ENCODE peak calls at places on chromosomes 3 and 15, in ten cellular contexts. X is mesenchymal stem cell, Y is heart left ventricle, D is BE2C, V is mesendoderm, O is osteoblast, R is tibial artery, H is NT2/D1, B is stomach, T is Peyer's patch. L is an unnamed sample. For H3K27me3 and H3K36me3, the result is how much of the 10 kb centered on the place peaks cover.

GRCh38 chr15:94951538-94951937 is 720.2 kb downstream of the MCTP2 start:
- DNase-seq in D (no peak), B (no peak), O (no peak), H (no peak), X (peak), T (no peak), V (peak), R (no peak), Y (no peak), L (no peak)

GRCh38 chr3:187966141-187966540 is 187.8 kb upstream of the LPP start:
- DNase-seq in V (no peak), O (no peak), X (no peak), D (no peak), R (no peak), H (no peak), B (no peak), T (no peak), Y (no peak), L (no peak)

GRCh38 chr15:75648156-75649000 is 666 bp downstream of the SNX33 start:
- DNase-seq in D (no peak), V (peak), B (peak), R (peak), Y (peak), T (no peak), O (peak), H (no peak), X (peak), L (peak)

GRCh38 chr3:123025642-123026521 is 1.7 kb downstream of the SEMA5B start:
- DNase-seq in B (no peak), O (peak), X (no peak), Y (peak), V (peak), T (no peak), R (no peak), H (peak), D (no peak), L (no peak)

GRCh38 chr3:194977341-194977740 is 291.7 kb downstream of the FAM43A start:
- DNase-seq in O (no peak), R (no peak), Y (no peak), X (no peak), B (no peak), V (no peak), T (no peak), D (no peak), H (no peak), L (no peak)

GRCh38 chr15:101121511-101122090 is 130.2 kb downstream of the CHSY1 start:
- DNase-seq in Y (peak), R (peak), T (peak), H (no peak), D (peak), V (peak), O (peak), X (peak), B (peak), L (peak)

GRCh38 chr3:68057637-68058320 is 403.4 kb upstream of the SUCLG2 start:
- DNase-seq in D (no peak), X (no peak), R (no peak), V (no peak), B (no peak), H (no peak), Y (no peak), O (no peak), T (peak), L (no peak)

GRCh38 chr3:134314588-134315285 is 59.5 kb downstream of the AMOTL2 start:
- DNase-seq in H (no peak), B (no peak), T (no peak), X (no peak), V (no peak), O (peak), Y (peak), R (no peak), D (no peak), L (no peak)

GRCh38 chr3:142595581-142595950 is 627 bp upstream of the PLS1 start:
- DNase-seq in B (no peak), D (no peak), Y (no peak), H (peak), R (no peak), V (peak), T (no peak), O (peak), X (peak), L (no peak)

GRCh38 chr15:48076454-48076853 is 44.3 kb upstream of the SLC24A5 start:
- DNase-seq in H (no peak), V (no peak), Y (no peak), R (no peak), D (no peak), B (no peak), T (no peak), X (peak), O (peak), L (no peak)

GRCh38 chr15:41288464-41288863 is 43.9 kb downstream of the OIP5 start:
- DNase-seq in V (no peak), X (no peak), R (no peak), D (no peak), B (no peak), H (no peak), Y (no peak), T (no peak), O (no peak), L (no peak)

GRCh38 chr3:13419356-13420050 is 619 bp downstream of the NUP210 start:
- DNase-seq in B (peak), V (peak), D (peak), Y (peak), T (peak), R (no peak), X (no peak), H (no peak), O (peak), L (peak)

GRCh38 chr3:133509482-133509881 is 64.0 kb upstream of the CDV3 start:
- DNase-seq in O (no peak), T (no peak), Y (no peak), X (no peak), R (no peak), H (no peak), B (no peak), V (no peak), D (no peak), L (no peak)

GRCh38 chr15:65056868-65057548 is 10.8 kb downstream of the RASL12 start:
- DNase-seq in D (no peak), X (peak), O (no peak), B (peak), T (no peak), R (no peak), V (no peak), Y (no peak), H (no peak), L (no peak)

GRCh38 chr3:15405448-15406050 is 21.8 kb downstream of the METTL6 start:
- DNase-seq in X (peak), V (peak), Y (no peak), O (peak), R (no peak), D (no peak), H (peak), B (no peak), T (no peak), L (no peak)

GRCh38 chr3:49659756-49660155 is 14.4 kb upstream of the APEH start:
- DNase-seq in B (no peak), X (no peak), H (no peak), R (no peak), Y (no peak), T (no peak), V (no peak), O (no peak), D (no peak), L (no peak)

GRCh38 chr3:152277198-152277597 is 8.5 kb downstream of the MBNL1 start:
- DNase-seq in D (no peak), X (no peak), T (no peak), O (no peak), V (no peak), R (no peak), H (no peak), B (no peak), Y (no peak), L (no peak)
- H3K27me3 ChIP-seq in D (under half), X (under half), T (under half), O (under half), V (under half), R (under half), H (under half), B (under half), Y (under half), L (under half)

GRCh38 chr3:111311126-111311525 is 230.9 kb upstream of the CD96 start:
- DNase-seq in X (no peak), Y (no peak), T (no peak), R (no peak), H (no peak), D (no peak), O (no peak), B (no peak), V (no peak), L (no peak)
- H3K36me3 ChIP-seq in X (under half), Y (under half), T (under half), R (under half), H (under half), D (under half), O (under half), B (under half), V (under half), L (under half)

GRCh38 chr15:80266745-80267144 is 14.7 kb upstream of the CTXND1 start:
- DNase-seq in Y (no peak), D (no peak), B (no peak), T (no peak), V (no peak), R (no peak), H (no peak), X (no peak), O (no peak), L (no peak)

GRCh38 chr15:80264031-80264430 is 12.0 kb upstream of the CTXND1 start:
- DNase-seq in Y (no peak), D (no peak), R (no peak), X (peak), O (no peak), H (no peak), V (peak), B (no peak), T (no peak), L (no peak)

GRCh38 chr15:80266113-80266512 is 14.1 kb upstream of the CTXND1 start:
- DNase-seq in D (no peak), R (no peak), H (no peak), O (no peak), B (no peak), V (no peak), X (no peak), T (no peak), Y (no peak), L (no peak)

GRCh38 chr15:80265021-80265420 is 13.0 kb upstream of the CTXND1 start:
- DNase-seq in T (no peak), D (no peak), Y (no peak), B (no peak), X (no peak), H (no peak), V (no peak), O (no peak), R (no peak), L (no peak)

DNA sequence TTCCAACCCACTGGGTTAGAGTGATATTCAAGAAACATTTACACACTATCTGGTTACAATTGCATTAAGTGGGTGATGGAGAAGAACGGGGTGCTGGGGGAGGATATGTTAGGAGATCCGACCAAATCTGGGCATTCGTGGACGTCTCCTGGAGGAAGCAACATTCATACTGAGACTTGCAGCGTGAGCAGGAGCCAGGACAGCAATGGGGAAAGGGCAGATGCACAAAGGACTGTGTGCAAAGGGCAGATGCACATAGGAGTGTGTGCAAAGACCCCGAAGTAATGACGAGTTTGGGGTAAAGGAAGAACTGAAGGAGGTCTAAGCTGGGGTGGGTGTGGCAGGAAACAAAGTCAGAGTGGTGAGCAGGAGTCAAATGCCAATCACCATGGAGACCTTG is 16.1 kb upstream of the CTXND1 start:
- DNase-seq in R (no peak), H (no peak), T (no peak), X (no peak), B (no peak), D (no peak), O (no peak), V (no peak), Y (no peak), L (no peak)
- H3K27me3 ChIP-seq in R (under half), H (under half), T (under half), X (under half), B (under half), D (under half), O (under half), V (under half), Y (under half), L (under half)

GRCh38 chr3:37321260-37321852 is 147.0 kb upstream of the LRRFIP2 start:
- DNase-seq in D (no peak), Y (no peak), O (no peak), B (no peak), R (no peak), X (no peak), V (no peak), T (no peak), H (no peak), L (no peak)

GRCh38 chr3:37315669-37316068 is 141.3 kb upstream of the LRRFIP2 start:
- DNase-seq in D (no peak), O (peak), V (no peak), T (no peak), R (no peak), Y (no peak), X (no peak), B (no peak), H (no peak), L (no peak)

GRCh38 chr3:37320276-37320675 is 145.9 kb upstream of the LRRFIP2 start:
- DNase-seq in T (no peak), R (no peak), B (no peak), X (no peak), O (no peak), D (no peak), Y (no peak), H (no peak), V (no peak), L (no peak)

GRCh38 chr3:37321863-37322262 is 147.5 kb upstream of the LRRFIP2 start:
- DNase-seq in D (no peak), B (no peak), R (no peak), H (no peak), X (no peak), O (no peak), T (no peak), V (no peak), Y (no peak), L (no peak)

DNA sequence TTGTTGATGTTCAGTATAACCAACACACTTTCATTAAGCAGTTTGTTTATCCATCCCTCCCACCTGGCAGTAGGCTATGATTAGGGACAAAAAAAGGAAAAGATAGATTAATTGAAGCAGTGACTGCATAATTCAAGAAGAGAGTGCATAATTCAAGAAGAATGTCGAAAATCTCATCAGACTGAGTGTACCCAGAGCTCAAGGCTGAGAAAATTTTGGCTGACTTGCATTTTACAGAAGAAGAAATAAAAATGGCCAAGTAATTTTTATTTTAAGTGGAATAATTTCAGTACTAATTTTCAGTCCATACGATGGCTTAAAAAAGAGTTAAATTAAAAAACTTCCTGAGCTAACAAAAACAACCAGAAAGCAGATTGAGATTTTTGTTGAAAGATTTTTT is 145.4 kb upstream of the LRRFIP2 start:
- DNase-seq in D (no peak), V (no peak), B (no peak), X (no peak), R (no peak), O (no peak), H (no peak), T (no peak), Y (no peak), L (no peak)
- H3K36me3 ChIP-seq in D (under half), V (under half), B (under half), X (under half), R (under half), O (half or more), H (half or more), T (half or more), Y (under half), L (half or more)